ENCODE peak calls at places on chromosomes 2 and 18, in seven cellular contexts. One of them, this sample, is unnamed.

GRCh38 chr2:26173596-26174482 is 951 bp downstream of the GAREM2 start:
- DNase-seq in anterior cingulate cortex: peak
- DNase-seq in GM04504: no peak
- DNase-seq in sciatic nerve: peak
- DNase-seq in NCI-H446 treated with DMSO at 0.1 percent for 48 hours: no peak
- DNase-seq in AML-193: no peak
- DNase-seq in heart left ventricle: peak
- DNase-seq in this sample: no peak

GRCh38 chr18:54717673-54718435 is 110.4 kb upstream of the RAB27B start:
- DNase-seq in GM04504: no peak
- DNase-seq in anterior cingulate cortex: peak
- DNase-seq in sciatic nerve: no peak
- DNase-seq in AML-193: peak
- DNase-seq in NCI-H446 treated with DMSO at 0.1 percent for 48 hours: no peak
- DNase-seq in heart left ventricle: no peak
- DNase-seq in this sample: no peak

GRCh38 chr2:209368924-209369323 is 54.9 kb upstream of the MAP2 start:
- DNase-seq in heart left ventricle: no peak
- DNase-seq in sciatic nerve: no peak
- DNase-seq in GM04504: peak
- DNase-seq in anterior cingulate cortex: no peak
- DNase-seq in AML-193: no peak
- DNase-seq in NCI-H446 treated with DMSO at 0.1 percent for 48 hours: no peak
- DNase-seq in this sample: peak

GRCh38 chr2:10410716-10411437 is 37.2 kb downstream of the ODC1 start:
- DNase-seq in NCI-H446 treated with DMSO at 0.1 percent for 48 hours: no peak
- DNase-seq in AML-193: no peak
- DNase-seq in sciatic nerve: no peak
- DNase-seq in heart left ventricle: no peak
- DNase-seq in GM04504: no peak
- DNase-seq in anterior cingulate cortex: no peak
- DNase-seq in this sample: no peak

GRCh38 chr2:145587922-145588321 is 1068.0 kb upstream of the ZEB2 start:
- DNase-seq in anterior cingulate cortex: no peak
- DNase-seq in heart left ventricle: no peak
- DNase-seq in sciatic nerve: no peak
- DNase-seq in AML-193: no peak
- DNase-seq in NCI-H446 treated with DMSO at 0.1 percent for 48 hours: no peak
- DNase-seq in GM04504: no peak
- DNase-seq in this sample: no peak

GRCh38 chr18:54382076-54382475 is 24.4 kb downstream of the C18orf54 start:
- DNase-seq in NCI-H446 treated with DMSO at 0.1 percent for 48 hours: no peak
- DNase-seq in AML-193: no peak
- DNase-seq in anterior cingulate cortex: no peak
- DNase-seq in sciatic nerve: no peak
- DNase-seq in GM04504: no peak
- DNase-seq in heart left ventricle: no peak
- DNase-seq in this sample: no peak

GRCh38 chr18:23743733-23744333 is 54.6 kb downstream of the LAMA3 start:
- DNase-seq in heart left ventricle: no peak
- DNase-seq in AML-193: no peak
- DNase-seq in sciatic nerve: no peak
- DNase-seq in GM04504: no peak
- DNase-seq in NCI-H446 treated with DMSO at 0.1 percent for 48 hours: no peak
- DNase-seq in anterior cingulate cortex: no peak
- DNase-seq in this sample: no peak

GRCh38 chr2:43714164-43714563 is 37.9 kb upstream of the C1GALT1C1L start:
- DNase-seq in sciatic nerve: no peak
- DNase-seq in GM04504: no peak
- DNase-seq in heart left ventricle: no peak
- DNase-seq in anterior cingulate cortex: no peak
- DNase-seq in AML-193: no peak
- DNase-seq in NCI-H446 treated with DMSO at 0.1 percent for 48 hours: no peak
- DNase-seq in this sample: no peak

GRCh38 chr2:11865378-11865777 is 118.9 kb downstream of the LPIN1 start:
- DNase-seq in GM04504: no peak
- DNase-seq in anterior cingulate cortex: no peak
- DNase-seq in AML-193: no peak
- DNase-seq in heart left ventricle: no peak
- DNase-seq in NCI-H446 treated with DMSO at 0.1 percent for 48 hours: no peak
- DNase-seq in sciatic nerve: no peak
- DNase-seq in this sample: no peak

GRCh38 chr2:202375006-202375610 is 1.0 kb upstream of the BMPR2 start:
- DNase-seq in sciatic nerve: peak
- DNase-seq in GM04504: no peak
- DNase-seq in heart left ventricle: peak
- DNase-seq in NCI-H446 treated with DMSO at 0.1 percent for 48 hours: no peak
- DNase-seq in AML-193: no peak
- DNase-seq in anterior cingulate cortex: peak
- DNase-seq in this sample: peak

This sample was measured in heart right ventricle.